ENCODE peak calls at places on chromosomes 11 and 22, in four cellular contexts. C is HepG2, S is K562, E is GM12878. T is an unnamed sample.

GRCh38 chr11:118314985-118315384 is 10.5 kb downstream of the CD3E start:
- DNase-seq in C (peak), S (no peak), E (no peak), T (no peak)

GRCh38 chr22:28249402-28249801 is 330.3 kb upstream of the PITPNB start:
- DNase-seq in S (no peak), C (no peak), E (no peak), T (no peak)

GRCh38 chr11:130209944-130210854 is 50.6 kb downstream of the ST14 start:
- DNase-seq in S (peak), E (no peak), C (no peak), T (no peak)

GRCh38 chr11:47152126-47152952 is 24.3 kb downstream of the ARFGAP2 start:
- DNase-seq in C (no peak), E (no peak), S (no peak), T (no peak)

GRCh38 chr11:83259559-83259958 is 26.6 kb downstream of the CCDC90B start:
- DNase-seq in E (no peak), S (no peak), C (no peak), T (no peak)

GRCh38 chr11:67666676-67667489 is 7.5 kb downstream of the ALDH3B2 start:
- DNase-seq in C (no peak), S (no peak), E (no peak), T (no peak)

GRCh38 chr11:45653277-45653676 is 12.1 kb downstream of the CHST1 start:
- DNase-seq in E (no peak), S (no peak), C (no peak), T (no peak)

GRCh38 chr22:37231406-37232139 is 12.5 kb downstream of the RAC2 start:
- DNase-seq in E (no peak), S (no peak), C (no peak), T (no peak)

GRCh38 chr11:118917488-118918127 is 8.1 kb downstream of the BCL9L start:
- DNase-seq in E (no peak), C (peak), S (no peak), T (no peak)

GRCh38 chr22:43853328-43853931 is 8.9 kb downstream of the SULT4A1 start:
- DNase-seq in E (no peak), C (no peak), S (no peak), T (no peak)

GRCh38 chr11:73652046-73652730 is 5.8 kb downstream of the PLEKHB1 start:
- DNase-seq in E (no peak), S (no peak), C (peak), T (peak)

GRCh38 chr11:118785362-118785761 is 5.6 kb downstream of the DDX6 start:
- DNase-seq in C (no peak), E (no peak), S (no peak), T (no peak)

GRCh38 chr22:38406617-38407016 is 48.4 kb downstream of the KCNJ4 start:
- DNase-seq in E (no peak), C (no peak), S (no peak), T (no peak)

GRCh38 chr11:30579776-30580175 is 6.4 kb downstream of the MPPED2 start:
- DNase-seq in S (no peak), E (no peak), C (no peak), T (no peak)
- H3K9ac ChIP-seq in S (no peak), E (no peak), C (no peak), T (no peak)

GRCh38 chr11:90309693-90310092 is 86.8 kb upstream of the CHORDC1 start:
- DNase-seq in C (peak), E (no peak), S (no peak), T (no peak)

DNA sequence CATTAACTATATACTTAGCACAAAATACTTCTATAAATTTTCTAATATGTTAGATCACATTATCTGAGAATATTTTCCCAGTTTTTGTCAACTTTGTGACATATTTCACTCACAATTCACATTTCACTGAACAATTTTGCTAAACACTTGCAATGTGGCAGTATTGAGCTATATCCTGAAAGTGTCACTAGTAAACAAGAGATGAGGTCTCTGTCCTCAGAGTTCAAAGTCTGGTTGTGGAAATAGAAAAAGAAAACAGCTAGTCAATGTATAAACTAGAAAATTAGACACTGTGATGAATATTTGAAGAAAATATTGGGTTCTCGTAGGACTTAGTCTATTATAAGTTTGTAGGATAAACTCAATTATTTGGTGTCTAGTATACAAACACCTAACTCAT is 87.4 kb upstream of the CHORDC1 start:
- DNase-seq in C (peak), E (no peak), S (no peak), T (no peak)
- TF ChIP-seq REST in C (no peak), E (no peak), S (no peak), T (no peak)

GRCh38 chr22:31286360-31287255 is 5.7 kb downstream of the PIK3IP1 start:
- DNase-seq in S (no peak), C (no peak), E (no peak), T (no peak)

GRCh38 chr22:31281733-31282132 is 10.6 kb downstream of the PIK3IP1 start:
- DNase-seq in E (no peak), C (no peak), S (no peak), T (no peak)

GRCh38 chr22:31282748-31283468 is 9.4 kb downstream of the PIK3IP1 start:
- DNase-seq in C (no peak), E (no peak), S (no peak), T (no peak)

GRCh38 chr22:31284756-31285155 is 7.5 kb downstream of the PIK3IP1 start:
- DNase-seq in S (no peak), E (no peak), C (no peak), T (no peak)

GRCh38 chr22:31284241-31284745 is 8.0 kb downstream of the PIK3IP1 start:
- DNase-seq in C (peak), S (no peak), E (no peak), T (no peak)
- TF ChIP-seq SP1 in C (no peak), S (no peak), E (no peak), T (no peak)

GRCh38 chr11:131966667-131967066 is 596.3 kb downstream of the NTM start:
- DNase-seq in S (no peak), E (no peak), C (no peak), T (no peak)
- H3K9ac ChIP-seq in S (no peak), E (no peak), C (no peak), T (no peak)

DNA sequence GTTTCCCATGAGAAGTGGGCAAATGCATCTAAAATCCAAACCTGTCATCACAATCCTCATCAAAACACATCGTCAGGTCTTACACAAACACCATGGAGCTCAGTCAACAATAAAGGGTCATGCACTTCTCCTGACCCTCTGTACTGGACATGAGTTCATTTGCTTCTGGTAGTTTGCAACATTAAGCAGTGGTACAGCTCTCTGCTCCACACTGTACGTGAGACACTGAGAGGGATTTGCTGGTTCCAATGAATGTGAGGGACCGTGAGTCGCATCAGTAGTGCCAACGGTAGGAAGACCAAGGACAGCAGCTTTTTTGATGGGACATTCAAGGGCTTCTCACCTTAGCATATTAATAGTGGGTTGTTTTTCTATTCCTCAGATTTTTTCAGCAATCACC is 752.2 kb downstream of the OPCML start:
- DNase-seq in S (no peak), E (no peak), C (no peak), T (no peak)
- TF ChIP-seq REST in S (no peak), E (no peak), C (no peak), T (no peak)

DNA sequence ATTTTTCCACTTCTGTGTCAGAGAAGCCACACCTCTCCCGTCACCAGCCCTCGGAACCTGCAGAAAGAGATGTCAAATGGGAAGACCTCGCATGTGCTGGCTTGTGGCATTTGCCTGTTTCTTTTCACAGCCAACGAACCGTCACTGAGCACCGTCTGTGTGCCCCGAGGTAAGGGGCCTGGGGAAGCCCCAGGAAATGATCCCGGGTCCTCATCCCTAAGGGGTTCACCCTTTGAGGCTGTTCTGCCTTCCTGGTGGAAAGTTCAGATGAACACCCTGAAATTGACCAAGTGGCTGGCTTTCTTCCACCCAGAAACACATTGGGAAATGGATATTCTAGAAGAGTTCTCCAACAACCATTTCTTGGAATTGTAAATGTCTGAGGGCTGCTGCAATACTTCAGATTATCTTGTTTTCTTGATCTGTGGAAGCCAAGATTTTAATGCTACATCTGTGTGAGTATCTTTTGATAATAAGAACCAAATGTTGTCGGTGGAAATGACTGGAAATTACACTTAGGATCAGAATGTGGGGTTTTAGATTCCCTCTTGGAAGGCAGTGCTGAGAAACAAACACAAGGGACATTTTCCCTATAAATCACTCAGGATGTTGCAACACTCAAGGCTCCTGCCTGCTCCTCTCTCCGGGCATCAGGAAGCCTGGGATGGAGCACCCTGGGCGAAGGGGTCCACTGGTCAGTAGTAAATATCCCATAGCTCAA is 37.6 kb downstream of the RIBC2 start:
- DNase-seq in C (no peak), S (no peak), E (no peak), T (no peak)
- TF ChIP-seq SP1 in C (no peak), S (no peak), E (no peak), T (no peak)

GRCh38 chr22:17569971-17570511 is 6.7 kb downstream of the SLC25A18 start:
- DNase-seq in C (no peak), E (no peak), S (no peak), T (no peak)

GRCh38 chr22:17566776-17567175 is 3.5 kb downstream of the SLC25A18 start:
- DNase-seq in C (no peak), S (no peak), E (no peak), T (no peak)

GRCh38 chr22:17575681-17576080 is 12.4 kb downstream of the SLC25A18 start:
- DNase-seq in S (no peak), E (no peak), C (no peak), T (no peak)

GRCh38 chr22:17575151-17575550 is 11.9 kb downstream of the SLC25A18 start:
- DNase-seq in S (no peak), E (no peak), C (no peak), T (no peak)

GRCh38 chr22:17570851-17571631 is 7.7 kb downstream of the SLC25A18 start:
- DNase-seq in S (no peak), E (no peak), C (no peak), T (no peak)
- H3K9ac ChIP-seq in S (peak), E (no peak), C (peak), T (no peak)

GRCh38 chr22:50400406-50400805 is 57.3 kb downstream of the PPP6R2 start:
- DNase-seq in S (no peak), C (no peak), E (no peak), T (no peak)
- TF ChIP-seq REST in S (no peak), C (no peak), E (no peak), T (no peak)

T was measured in HCT116.